ENCODE peak calls at places on chromosome 19, in six cellular contexts. N, Q, K, Z, E and X are unnamed samples.

GRCh38 chr19:17125052-17125727 is 49.6 kb downstream of the MYO9B start:
- DNase-seq in N (peak; percentile 52), Q (no peak), K (no peak), Z (no peak), E (no peak), X (peak; percentile 93)

GRCh38 chr19:58407658-58408151 is 744 bp upstream of the ZNF584 start:
- DNase-seq in N (no peak), Q (no peak), K (no peak), Z (no peak), E (no peak), X (no peak)

GRCh38 chr19:18319591-18320135 is 3.2 kb downstream of the LSM4 start:
- DNase-seq in N (no peak), Q (no peak), K (no peak), Z (no peak), E (no peak), X (no peak)

GRCh38 chr19:16888629-16889371 is at the start of gene F2RL3:
- DNase-seq in N (no peak), Q (peak; percentile 59), K (no peak), Z (no peak), E (peak; percentile 68), X (no peak)

GRCh38 chr19:16416996-16417395 is 54.8 kb downstream of the EPS15L1 start:
- DNase-seq in N (no peak), Q (no peak), K (no peak), Z (no peak), E (no peak), X (no peak)

GRCh38 chr19:33864311-33864850 is 67.7 kb downstream of the KCTD15 start:
- DNase-seq in N (no peak), Q (no peak), K (no peak), Z (no peak), E (no peak), X (no peak)

GRCh38 chr19:4130635-4131438 is 6.9 kb upstream of the MAP2K2 start:
- DNase-seq in N (no peak), Q (no peak), K (no peak), Z (no peak), E (no peak), X (no peak)

GRCh38 chr19:53980553-53981407 is 10.7 kb upstream of the CACNG6 start:
- DNase-seq in N (no peak), Q (no peak), K (no peak), Z (no peak), E (no peak), X (no peak)